ENCODE peak calls at places on chromosomes 1 and 21, in five cellular contexts. I, U, P, Q and X are unnamed samples.
A peak's percentile ranks its signal among the peaks of the same experiment; 100 is the strongest.

GRCh38 chr1:109768700-109769325 is 5.1 kb upstream of the EPS8L3 start:
- DNase-seq in I (no peak), U (no peak), P (no peak), Q (no peak), X (no peak)

GRCh38 chr1:118223426-118223825 is 38.4 kb upstream of the SPAG17 start:
- DNase-seq in I (no peak), U (peak; percentile 16), P (peak; percentile 69), Q (peak; percentile 42), X (peak; percentile 3)

GRCh38 chr1:164801791-164802572 is 243.0 kb downstream of the PBX1 start:
- DNase-seq in I (no peak), U (no peak), P (no peak), Q (no peak), X (no peak)

GRCh38 chr1:111754964-111755320 is 759 bp upstream of the DDX20 start:
- DNase-seq in I (no peak), U (peak; percentile 84), P (no peak), Q (peak; percentile 40), X (peak; percentile 58)

GRCh38 chr21:41967708-41968107 is 13.9 kb upstream of the C2CD2 start:
- DNase-seq in I (no peak), U (no peak), P (no peak), Q (no peak), X (no peak)

GRCh38 chr1:19517017-19517416 is 31.7 kb upstream of the CAPZB start:
- DNase-seq in I (no peak), U (no peak), P (no peak), Q (no peak), X (no peak)

GRCh38 chr1:230745071-230745470 is 2.1 kb upstream of the CAPN9 start:
- DNase-seq in I (no peak), U (no peak), P (no peak), Q (no peak), X (no peak)

GRCh38 chr1:197519741-197520334 is 251.8 kb downstream of the CRB1 start:
- DNase-seq in I (no peak), U (peak; percentile 24), P (no peak), Q (no peak), X (no peak)

GRCh38 chr1:206608108-206608698 is 4.1 kb downstream of the EIF2D start:
- DNase-seq in I (no peak), U (peak; percentile 62), P (peak; percentile 41), Q (peak; percentile 48), X (peak; percentile 75)

GRCh38 chr1:92795166-92795565 is 10.3 kb upstream of the EVI5 start:
- DNase-seq in I (no peak), U (no peak), P (no peak), Q (no peak), X (no peak)

GRCh38 chr1:107590895-107591622 is 373.9 kb downstream of the VAV3 start:
- DNase-seq in I (no peak), U (peak; percentile 1), P (no peak), Q (no peak), X (no peak)

GRCh38 chr21:37196847-37197246 is 70.3 kb downstream of the VPS26C start:
- DNase-seq in I (no peak), U (no peak), P (no peak), Q (no peak), X (no peak)

GRCh38 chr1:206912445-206913095 is 9.2 kb downstream of the FCMR start:
- DNase-seq in I (peak; percentile 55), U (peak; percentile 75), P (peak; percentile 73), Q (peak; percentile 56), X (peak; percentile 77)

GRCh38 chr1:99943238-99943794 is 26.5 kb upstream of the SLC35A3 start:
- DNase-seq in I (peak; percentile 21), U (peak; percentile 3), P (no peak), Q (no peak), X (no peak)

GRCh38 chr21:32886339-32886738 is 114.8 kb upstream of the PAXBP1 start:
- DNase-seq in I (no peak), U (no peak), P (no peak), Q (no peak), X (peak; percentile 10)

GRCh38 chr1:113980120-113980519 is 846 bp downstream of the OLFML3 start:
- DNase-seq in I (no peak), U (no peak), P (no peak), Q (no peak), X (no peak)

GRCh38 chr1:76862447-76862846 is 4.8 kb upstream of the ST6GALNAC5 start:
- DNase-seq in I (peak; percentile 11), U (no peak), P (no peak), Q (no peak), X (no peak)

GRCh38 chr1:32464716-32465540 is at the start of gene ZBTB8B:
- DNase-seq in I (peak; percentile 10), U (no peak), P (peak; percentile 98), Q (peak; percentile 91), X (peak; percentile 56)

GRCh38 chr1:159798893-159799292 is 3.3 kb upstream of the FCRL6 start:
- DNase-seq in I (peak; percentile 66), U (peak; percentile 74), P (peak; percentile 86), Q (peak; percentile 48), X (peak; percentile 70)

GRCh38 chr1:232925421-232926202 is 24.8 kb upstream of the NTPCR start:
- DNase-seq in I (no peak), U (no peak), P (no peak), Q (no peak), X (no peak)

GRCh38 chr21:33355355-33355754 is 30.6 kb downstream of the IFNAR1 start:
- DNase-seq in I (no peak), U (no peak), P (no peak), Q (no peak), X (no peak)

GRCh38 chr1:224368409-224368808 is 11.7 kb downstream of the CNIH4 start:
- DNase-seq in I (no peak), U (no peak), P (no peak), Q (no peak), X (peak; percentile 28)

GRCh38 chr1:11927866-11928592 is 1.8 kb upstream of the KIAA2013 start:
- DNase-seq in I (no peak), U (no peak), P (no peak), Q (no peak), X (no peak)

GRCh38 chr21:32020551-32020950 is 147.7 kb downstream of the HUNK start:
- DNase-seq in I (no peak), U (peak; percentile 70), P (no peak), Q (no peak), X (no peak)

GRCh38 chr1:109275706-109276345 is 7.1 kb downstream of the PSRC1 start:
- DNase-seq in I (no peak), U (no peak), P (no peak), Q (no peak), X (no peak)

GRCh38 chr21:26881504-26882228 is 36.5 kb upstream of the ADAMTS1 start:
- DNase-seq in I (peak; percentile 8), U (peak; percentile 26), P (no peak), Q (no peak), X (no peak)

GRCh38 chr21:37675202-37675801 is 241.0 kb downstream of the KCNJ6 start:
- DNase-seq in I (no peak), U (peak; percentile 50), P (peak; percentile 82), Q (peak; percentile 78), X (peak; percentile 77)

GRCh38 chr1:116906812-116907211 is 2.9 kb upstream of the PTGFRN start:
- DNase-seq in I (no peak), U (no peak), P (no peak), Q (no peak), X (no peak)

GRCh38 chr1:113742515-113742914 is 16.8 kb downstream of the PHTF1 start:
- DNase-seq in I (no peak), U (no peak), P (no peak), Q (no peak), X (no peak)

GRCh38 chr21:36783612-36784383 is 84.9 kb downstream of the SIM2 start:
- DNase-seq in I (peak; percentile 65), U (no peak), P (no peak), Q (no peak), X (no peak)

GRCh38 chr1:152917794-152918193 is 9.4 kb downstream of the IVL start:
- DNase-seq in I (no peak), U (peak; percentile 33), P (no peak), Q (no peak), X (no peak)
- TF ChIP-seq CTCF in I (peak; percentile 5), U (peak; percentile 38), P (peak; percentile 58), Q (peak; percentile 49), X (no peak)

GRCh38 chr1:160883586-160883985 is 1.4 kb downstream of the ITLN1 start:
- DNase-seq in I (no peak), U (no peak), P (no peak), Q (no peak), X (no peak)
- TF ChIP-seq CTCF in I (no peak), U (no peak), P (no peak), Q (no peak), X (no peak)

GRCh38 chr1:218463194-218464156 is 118.3 kb downstream of the TGFB2 start:
- DNase-seq in I (no peak), U (peak; percentile 64), P (no peak), Q (no peak), X (no peak)
- TF ChIP-seq CTCF in I (no peak), U (no peak), P (no peak), Q (no peak), X (no peak)

DNA sequence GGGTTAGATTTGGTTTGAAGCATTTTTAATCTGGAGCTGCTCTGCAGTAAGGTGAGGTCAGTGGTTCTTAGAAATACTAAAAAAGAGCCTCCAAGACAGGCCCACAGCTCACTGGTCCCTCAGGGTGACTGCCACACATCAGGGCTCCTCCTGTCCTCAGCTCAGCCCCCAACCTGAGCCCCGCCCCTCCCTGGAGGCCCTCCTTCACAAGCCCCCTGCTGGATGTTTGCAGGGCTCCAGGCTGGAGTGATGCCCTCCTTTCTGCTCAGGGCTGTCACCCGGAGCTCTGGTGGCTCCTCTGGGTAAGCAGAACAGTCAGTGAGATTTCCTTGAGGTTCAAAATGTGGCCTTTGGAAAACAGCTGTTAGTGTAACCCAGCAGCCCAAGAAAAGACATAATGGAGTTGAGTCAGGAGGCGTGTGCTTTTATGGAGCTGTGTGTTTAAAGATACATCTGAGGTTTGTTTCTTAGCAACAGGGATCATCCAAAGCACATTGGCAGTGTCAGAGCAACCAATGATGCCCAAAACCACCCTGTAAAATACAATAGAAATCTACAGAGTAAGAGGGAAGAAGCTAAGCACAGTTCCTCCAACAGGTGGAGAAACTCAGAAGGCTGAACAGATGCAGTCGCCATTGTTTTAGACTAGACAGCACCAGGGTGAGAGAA is 21.4 kb downstream of the STUM start:
- DNase-seq in I (no peak), U (peak; percentile 45), P (peak; percentile 90), Q (peak; percentile 45), X (peak; percentile 55)
- TF ChIP-seq CTCF in I (peak; percentile 33), U (peak; percentile 26), P (peak; percentile 73), Q (peak; percentile 56), X (no peak)

GRCh38 chr1:56586502-56586901 is 7.1 kb upstream of the PLPP3 start:
- DNase-seq in I (no peak), U (no peak), P (no peak), Q (no peak), X (no peak)

GRCh38 chr1:56583957-56584468 is 4.7 kb upstream of the PLPP3 start:
- DNase-seq in I (no peak), U (no peak), P (no peak), Q (no peak), X (no peak)

GRCh38 chr1:56584910-56585528 is 5.7 kb upstream of the PLPP3 start:
- DNase-seq in I (peak; percentile 49), U (peak; percentile 46), P (no peak), Q (peak; percentile 18), X (no peak)

GRCh38 chr1:56589369-56589768 is 10.0 kb upstream of the PLPP3 start:
- DNase-seq in I (no peak), U (no peak), P (no peak), Q (no peak), X (no peak)

DNA sequence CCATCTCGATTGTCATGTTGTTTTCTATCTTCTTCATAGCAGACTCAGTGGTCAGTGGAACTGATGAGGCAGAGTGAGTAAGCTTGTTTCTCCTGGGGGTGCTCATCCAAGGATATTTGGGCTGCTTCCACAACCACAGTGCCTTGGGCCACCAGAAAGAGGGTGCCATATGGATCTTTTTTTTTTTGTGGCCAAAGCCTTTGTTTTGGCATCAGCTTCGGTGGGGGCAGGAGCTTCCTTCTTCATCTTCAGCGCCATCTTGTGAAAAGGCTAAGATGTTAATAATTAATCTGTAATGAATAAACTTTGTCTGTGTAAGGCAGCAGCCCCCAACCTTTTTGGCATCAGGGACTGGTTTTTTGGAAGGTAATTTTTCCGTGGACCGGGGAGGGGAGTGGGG is 6.6 kb upstream of the PLPP3 start:
- DNase-seq in I (no peak), U (no peak), P (no peak), Q (no peak), X (no peak)
- TF ChIP-seq CTCF in I (no peak), U (no peak), P (no peak), Q (no peak), X (no peak)